ENCODE peak calls at places on chromosomes 12 and 14, in ten cellular contexts. One of them, this sample, is unnamed.

GRCh38 chr14:67420102-67420739 is 8.3 kb upstream of the PLEK2 start:
- DNase-seq in left colon: peak; percentile 74
- DNase-seq in colonic mucosa: peak; percentile 63
- DNase-seq in NCI-H1105: no peak
- DNase-seq in lung: no peak
- DNase-seq in right lobe of liver: no peak
- DNase-seq in GM03348: no peak
- DNase-seq in naive thymus-derived CD8-positive, alpha-beta T cell: no peak
- DNase-seq in dorsolateral prefrontal cortex: no peak
- DNase-seq in A549: no peak
- DNase-seq in this sample: no peak

GRCh38 chr14:71346685-71347084 is 439.4 kb downstream of the PCNX1 start:
- DNase-seq in left colon: no peak
- DNase-seq in colonic mucosa: no peak
- DNase-seq in NCI-H1105: no peak
- DNase-seq in lung: no peak
- DNase-seq in right lobe of liver: no peak
- DNase-seq in GM03348: no peak
- DNase-seq in naive thymus-derived CD8-positive, alpha-beta T cell: no peak
- DNase-seq in dorsolateral prefrontal cortex: no peak
- DNase-seq in A549: no peak
- DNase-seq in this sample: no peak

GRCh38 chr12:28191690-28192089 is 1.4 kb downstream of the CCDC91 start:
- DNase-seq in left colon: no peak
- DNase-seq in colonic mucosa: no peak
- DNase-seq in NCI-H1105: no peak
- DNase-seq in lung: no peak
- DNase-seq in right lobe of liver: no peak
- DNase-seq in GM03348: no peak
- DNase-seq in naive thymus-derived CD8-positive, alpha-beta T cell: peak; percentile 33
- DNase-seq in dorsolateral prefrontal cortex: no peak
- DNase-seq in A549: peak; percentile 20
- DNase-seq in this sample: no peak

GRCh38 chr12:88743946-88744685 is 163.8 kb upstream of the KITLG start:
- DNase-seq in left colon: no peak
- DNase-seq in colonic mucosa: no peak
- DNase-seq in NCI-H1105: no peak
- DNase-seq in lung: no peak
- DNase-seq in right lobe of liver: no peak
- DNase-seq in GM03348: no peak
- DNase-seq in naive thymus-derived CD8-positive, alpha-beta T cell: no peak
- DNase-seq in dorsolateral prefrontal cortex: no peak
- DNase-seq in A549: no peak
- DNase-seq in this sample: no peak

GRCh38 chr12:46560078-46560477 is 187.5 kb upstream of the SLC38A2 start:
- DNase-seq in left colon: no peak
- DNase-seq in colonic mucosa: no peak
- DNase-seq in NCI-H1105: no peak
- DNase-seq in lung: no peak
- DNase-seq in right lobe of liver: no peak
- DNase-seq in GM03348: no peak
- DNase-seq in naive thymus-derived CD8-positive, alpha-beta T cell: no peak
- DNase-seq in dorsolateral prefrontal cortex: no peak
- DNase-seq in A549: no peak
- DNase-seq in this sample: no peak

GRCh38 chr12:12537421-12537820 is 25.2 kb downstream of the DUSP16 start:
- DNase-seq in left colon: no peak
- DNase-seq in colonic mucosa: no peak
- DNase-seq in NCI-H1105: no peak
- DNase-seq in lung: no peak
- DNase-seq in right lobe of liver: no peak
- DNase-seq in GM03348: no peak
- DNase-seq in naive thymus-derived CD8-positive, alpha-beta T cell: no peak
- DNase-seq in dorsolateral prefrontal cortex: no peak
- DNase-seq in A549: no peak
- DNase-seq in this sample: no peak

GRCh38 chr12:27937768-27938167 is 34.8 kb downstream of the PTHLH start:
- DNase-seq in left colon: no peak
- DNase-seq in colonic mucosa: no peak
- DNase-seq in NCI-H1105: no peak
- DNase-seq in lung: no peak
- DNase-seq in right lobe of liver: no peak
- DNase-seq in GM03348: no peak
- DNase-seq in naive thymus-derived CD8-positive, alpha-beta T cell: no peak
- DNase-seq in dorsolateral prefrontal cortex: no peak
- DNase-seq in A549: no peak
- DNase-seq in this sample: no peak

GRCh38 chr12:4172999-4173398 is 100.6 kb upstream of the CCND2 start:
- DNase-seq in left colon: no peak
- DNase-seq in colonic mucosa: no peak
- DNase-seq in NCI-H1105: no peak
- DNase-seq in lung: no peak
- DNase-seq in right lobe of liver: no peak
- DNase-seq in GM03348: no peak
- DNase-seq in naive thymus-derived CD8-positive, alpha-beta T cell: no peak
- DNase-seq in dorsolateral prefrontal cortex: no peak
- DNase-seq in A549: no peak
- DNase-seq in this sample: no peak

GRCh38 chr12:39122562-39123204 is 217.3 kb upstream of the CPNE8 start:
- DNase-seq in left colon: no peak
- DNase-seq in colonic mucosa: peak; percentile 29
- DNase-seq in NCI-H1105: no peak
- DNase-seq in lung: no peak
- DNase-seq in right lobe of liver: no peak
- DNase-seq in GM03348: no peak
- DNase-seq in naive thymus-derived CD8-positive, alpha-beta T cell: no peak
- DNase-seq in dorsolateral prefrontal cortex: no peak
- DNase-seq in A549: no peak
- DNase-seq in this sample: no peak

GRCh38 chr12:49633703-49634311 is 10.4 kb downstream of the PRPF40B start:
- DNase-seq in left colon: no peak
- DNase-seq in colonic mucosa: no peak
- DNase-seq in NCI-H1105: no peak
- DNase-seq in lung: no peak
- DNase-seq in right lobe of liver: no peak
- DNase-seq in GM03348: no peak
- DNase-seq in naive thymus-derived CD8-positive, alpha-beta T cell: no peak
- DNase-seq in dorsolateral prefrontal cortex: no peak
- DNase-seq in A549: no peak
- DNase-seq in this sample: no peak

GRCh38 chr14:105034314-105035039 is 13.6 kb upstream of the CDCA4 start:
- DNase-seq in left colon: no peak
- DNase-seq in colonic mucosa: no peak
- DNase-seq in NCI-H1105: no peak
- DNase-seq in lung: no peak
- DNase-seq in right lobe of liver: no peak
- DNase-seq in GM03348: no peak
- DNase-seq in naive thymus-derived CD8-positive, alpha-beta T cell: no peak
- DNase-seq in dorsolateral prefrontal cortex: no peak
- DNase-seq in A549: no peak
- DNase-seq in this sample: no peak

GRCh38 chr14:62027958-62028357 is 265.7 kb downstream of the SNAPC1 start:
- DNase-seq in left colon: no peak
- DNase-seq in colonic mucosa: no peak
- DNase-seq in NCI-H1105: no peak
- DNase-seq in lung: no peak
- DNase-seq in right lobe of liver: no peak
- DNase-seq in GM03348: no peak
- DNase-seq in naive thymus-derived CD8-positive, alpha-beta T cell: no peak
- DNase-seq in dorsolateral prefrontal cortex: no peak
- DNase-seq in A549: no peak
- DNase-seq in this sample: no peak

GRCh38 chr12:43210437-43211197 is 341.4 kb downstream of the ADAMTS20 start:
- DNase-seq in left colon: no peak
- DNase-seq in colonic mucosa: no peak
- DNase-seq in NCI-H1105: no peak
- DNase-seq in lung: no peak
- DNase-seq in right lobe of liver: no peak
- DNase-seq in GM03348: peak; percentile 12
- DNase-seq in naive thymus-derived CD8-positive, alpha-beta T cell: no peak
- DNase-seq in dorsolateral prefrontal cortex: no peak
- DNase-seq in A549: no peak
- DNase-seq in this sample: no peak

GRCh38 chr12:132776816-132777568 is 15.4 kb upstream of the ANKLE2 start:
- DNase-seq in left colon: no peak
- DNase-seq in colonic mucosa: no peak
- DNase-seq in NCI-H1105: no peak
- DNase-seq in lung: no peak
- DNase-seq in right lobe of liver: no peak
- DNase-seq in GM03348: no peak
- DNase-seq in naive thymus-derived CD8-positive, alpha-beta T cell: no peak
- DNase-seq in dorsolateral prefrontal cortex: peak; percentile 38
- DNase-seq in A549: no peak
- DNase-seq in this sample: no peak